ENCODE peak calls at places on chromosome 6, in seven cellular contexts. J is PC-3; K is iPS DF 6.9; S is IMR-90; X is CD4-positive, alpha-beta T cell; W is pancreas; V is CD8-positive, alpha-beta memory T cell. Y is an unnamed sample.

GRCh38 chr6:41716516-41717446 is 18.6 kb downstream of the TFEB start:
- DNase-seq in J (no peak), K (no peak), S (no peak), X (no peak), W (no peak), V (no peak), Y (no peak)

GRCh38 chr6:5512422-5512821 is 251.1 kb downstream of the FARS2 start:
- DNase-seq in J (no peak), K (no peak), S (no peak), X (no peak), W (no peak), V (no peak), Y (no peak)

GRCh38 chr6:162576009-162576408 is 151.6 kb downstream of the PRKN start:
- DNase-seq in J (no peak), K (no peak), S (no peak), X (no peak), W (no peak), V (no peak), Y (no peak)

GRCh38 chr6:106300944-106301343 is 24.6 kb downstream of the ATG5 start:
- DNase-seq in J (peak), K (no peak), S (peak), X (no peak), W (no peak), V (no peak), Y (no peak)

GRCh38 chr6:42030585-42031506 is 19.5 kb upstream of the TAF8 start:
- DNase-seq in J (no peak), K (no peak), S (no peak), X (no peak), W (no peak), V (no peak), Y (no peak)

GRCh38 chr6:154457881-154458284 is 52.6 kb downstream of the CNKSR3 start:
- DNase-seq in J (peak), K (no peak), S (no peak), X (no peak), W (peak), V (no peak), Y (no peak)

GRCh38 chr6:72035966-72036365 is 149.6 kb downstream of the RIMS1 start:
- DNase-seq in J (no peak), K (no peak), S (no peak), X (no peak), W (no peak), V (no peak), Y (no peak)

GRCh38 chr6:106451419-106451818 is 90.9 kb downstream of the CRYBG1 start:
- DNase-seq in J (no peak), K (no peak), S (no peak), X (no peak), W (no peak), V (no peak), Y (no peak)

GRCh38 chr6:13811627-13812358 is 2.6 kb downstream of the MCUR1 start:
- DNase-seq in J (no peak), K (no peak), S (no peak), X (no peak), W (peak), V (no peak), Y (no peak)

GRCh38 chr6:149897015-149897697 is 757 bp downstream of the RAET1E start:
- DNase-seq in J (peak), K (no peak), S (peak), X (no peak), W (no peak), V (no peak), Y (no peak)

GRCh38 chr6:28816909-28817807 is 106.6 kb downstream of the TRIM27 start:
- DNase-seq in J (peak), K (no peak), S (peak), X (no peak), W (no peak), V (no peak), Y (no peak)

GRCh38 chr6:47525330-47526057 is 47.9 kb downstream of the CD2AP start:
- DNase-seq in J (no peak), K (no peak), S (no peak), X (no peak), W (no peak), V (no peak), Y (no peak)

GRCh38 chr6:156948807-156949206 is 171.6 kb downstream of the ARID1B start:
- DNase-seq in J (peak), K (no peak), S (peak), X (no peak), W (no peak), V (no peak), Y (no peak)

GRCh38 chr6:23478324-23478723 is 647.7 kb upstream of the NRSN1 start:
- DNase-seq in J (no peak), K (no peak), S (no peak), X (no peak), W (no peak), V (no peak), Y (no peak)

GRCh38 chr6:153563001-153563400 is 431.9 kb upstream of the RGS17 start:
- DNase-seq in J (peak), K (no peak), S (no peak), X (no peak), W (no peak), V (no peak), Y (no peak)

GRCh38 chr6:113500221-113500620 is 356.9 kb upstream of the MARCKS start:
- DNase-seq in J (peak), K (no peak), S (no peak), X (no peak), W (no peak), V (no peak), Y (no peak)

GRCh38 chr6:48962041-48962440 is 501.0 kb downstream of the MMUT start:
- DNase-seq in J (no peak), K (no peak), S (no peak), X (no peak), W (no peak), V (no peak), Y (no peak)

GRCh38 chr6:2103644-2104523 is 141.5 kb downstream of the GMDS start:
- DNase-seq in J (peak), K (no peak), S (peak), X (no peak), W (no peak), V (no peak), Y (no peak)

GRCh38 chr6:72959821-72960220 is 265.5 kb downstream of the KHDC1L start:
- DNase-seq in J (no peak), K (no peak), S (peak), X (no peak), W (no peak), V (no peak), Y (no peak)

GRCh38 chr6:106397441-106397840 is 36.9 kb downstream of the CRYBG1 start:
- DNase-seq in J (no peak), K (no peak), S (no peak), X (no peak), W (no peak), V (no peak), Y (no peak)

GRCh38 chr6:120378582-120379220 is 955.6 kb downstream of the TBC1D32 start:
- DNase-seq in J (peak), K (peak), S (no peak), X (no peak), W (no peak), V (no peak), Y (no peak)

GRCh38 chr6:99119109-99120031 is 171.6 kb upstream of the FBXL4 start:
- DNase-seq in J (peak), K (peak), S (peak), X (no peak), W (no peak), V (no peak), Y (peak)

DNA sequence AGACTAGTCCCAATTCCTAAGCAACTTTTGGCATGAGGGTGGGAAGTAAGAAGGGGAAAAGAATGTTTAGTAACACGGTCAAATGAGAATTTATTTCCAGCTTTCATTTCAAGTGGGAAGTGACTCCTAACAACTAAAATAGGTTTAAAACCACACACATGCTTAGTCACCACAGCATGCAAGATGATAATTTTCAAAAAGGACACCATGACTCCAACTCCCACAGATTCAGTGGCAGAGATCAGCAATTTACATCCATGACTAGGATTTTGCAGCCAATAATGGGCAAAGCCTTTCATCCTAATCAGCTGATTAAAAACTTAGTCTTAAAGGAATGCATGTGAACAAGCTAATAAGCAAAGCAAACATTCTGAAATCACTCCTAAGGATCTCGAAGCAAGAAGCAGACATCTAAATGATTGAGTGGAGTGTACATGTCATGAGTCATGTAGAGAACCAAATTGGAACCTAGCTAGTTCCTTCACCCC is 48.1 kb upstream of the GCLC start:
- DNase-seq in J (peak), K (no peak), S (peak), X (no peak), W (no peak), V (no peak), Y (no peak)
- H3K27ac ChIP-seq in J (peak), K (no peak), S (no peak), X (no peak), W (no peak), V (no peak), Y (no peak)

GRCh38 chr6:27297484-27297856 is 14.6 kb downstream of the POM121L2 start:
- DNase-seq in J (no peak), K (no peak), S (no peak), X (no peak), W (no peak), V (no peak), Y (no peak)
- H3K27ac ChIP-seq in J (no peak), K (no peak), S (no peak), X (no peak), W (no peak), V (no peak), Y (no peak)

GRCh38 chr6:109038837-109039398 is 55.7 kb downstream of the SESN1 start:
- DNase-seq in J (no peak), K (no peak), S (no peak), X (no peak), W (no peak), V (no peak), Y (no peak)

GRCh38 chr6:109036588-109037320 is 57.9 kb downstream of the SESN1 start:
- DNase-seq in J (no peak), K (no peak), S (no peak), X (no peak), W (no peak), V (no peak), Y (no peak)

GRCh38 chr6:109045423-109046012 is 49.1 kb downstream of the SESN1 start:
- DNase-seq in J (no peak), K (no peak), S (no peak), X (no peak), W (no peak), V (no peak), Y (no peak)

GRCh38 chr6:109034439-109035041 is 60.1 kb downstream of the SESN1 start:
- DNase-seq in J (no peak), K (no peak), S (no peak), X (no peak), W (no peak), V (no peak), Y (no peak)

GRCh38 chr6:109039795-109040194 is 54.9 kb downstream of the SESN1 start:
- DNase-seq in J (no peak), K (no peak), S (no peak), X (no peak), W (no peak), V (no peak), Y (no peak)
- H3K27ac ChIP-seq in J (no peak), K (no peak), S (no peak), X (no peak), W (no peak), V (no peak), Y (no peak)

GRCh38 chr6:43355862-43356590 is 13.4 kb downstream of the ZNF318 start:
- DNase-seq in J (peak), K (no peak), S (peak), X (no peak), W (no peak), V (no peak), Y (no peak)

GRCh38 chr6:43359381-43359780 is 10.1 kb downstream of the ZNF318 start:
- DNase-seq in J (no peak), K (no peak), S (peak), X (no peak), W (no peak), V (no peak), Y (no peak)

GRCh38 chr6:43359831-43360230 is 9.6 kb downstream of the ZNF318 start:
- DNase-seq in J (no peak), K (no peak), S (no peak), X (no peak), W (no peak), V (no peak), Y (no peak)

GRCh38 chr6:43361269-43361668 is 8.2 kb downstream of the ZNF318 start:
- DNase-seq in J (no peak), K (no peak), S (no peak), X (no peak), W (no peak), V (no peak), Y (no peak)
- H3K27ac ChIP-seq in J (no peak), K (no peak), S (no peak), X (no peak), W (no peak), V (no peak), Y (no peak)

DNA sequence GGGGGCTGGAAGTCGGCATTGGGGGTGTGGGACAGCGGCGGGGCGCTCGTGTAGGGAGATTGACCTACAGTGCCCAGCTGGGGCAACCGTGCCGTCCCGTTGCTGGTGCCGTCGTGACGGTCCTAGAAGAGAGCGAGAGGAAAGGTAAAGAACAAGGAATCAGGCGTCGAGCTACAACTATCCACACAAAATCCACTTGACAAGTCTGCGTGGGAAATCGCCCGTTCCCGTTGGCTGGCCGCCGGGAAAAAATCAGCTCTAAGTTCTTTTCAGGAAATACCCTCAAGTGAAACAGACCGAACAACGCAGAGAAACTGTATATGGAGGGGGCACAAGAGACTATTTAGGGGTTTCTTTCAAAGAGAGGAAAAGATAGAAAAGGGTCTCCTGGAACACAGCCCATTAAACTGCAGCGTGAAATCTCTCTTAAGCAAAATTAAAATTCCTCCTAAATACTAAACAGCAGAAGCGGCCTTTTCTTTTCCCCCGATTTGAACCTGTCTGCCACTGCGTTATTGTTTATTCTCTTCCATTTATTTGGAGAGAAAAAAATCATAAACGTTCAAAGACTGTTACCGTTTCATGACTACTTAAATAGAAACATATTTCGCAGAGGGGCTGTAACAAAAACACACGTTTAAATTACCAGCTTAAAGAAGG is 4.5 kb downstream of the TFAP2A start:
- DNase-seq in J (peak), K (no peak), S (no peak), X (no peak), W (no peak), V (no peak), Y (no peak)
- H3K27ac ChIP-seq in J (peak), K (no peak), S (peak), X (no peak), W (no peak), V (no peak), Y (no peak)

DNA sequence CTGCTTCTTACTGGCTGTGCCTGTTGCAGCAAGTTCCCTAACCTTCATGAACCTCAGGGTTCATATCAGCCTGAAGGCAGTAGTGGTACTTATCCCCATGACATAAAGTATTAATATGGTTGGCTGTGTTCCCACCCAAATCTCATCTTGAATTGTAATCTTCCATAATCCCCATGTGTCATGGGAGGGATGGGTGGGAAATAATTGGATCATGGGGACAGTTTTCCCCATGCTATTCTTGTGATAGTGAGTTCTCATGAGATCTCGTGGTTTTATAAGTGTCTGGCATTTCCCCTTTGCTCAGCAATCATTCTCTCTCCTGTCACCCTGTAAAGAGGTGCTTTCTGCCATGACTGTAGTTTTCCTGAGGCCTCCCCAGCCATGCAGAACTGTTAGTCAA is 61.8 kb downstream of the FAM229B start:
- DNase-seq in J (no peak), K (no peak), S (peak), X (no peak), W (no peak), V (no peak), Y (no peak)
- H3K27ac ChIP-seq in J (no peak), K (no peak), S (peak), X (no peak), W (no peak), V (no peak), Y (no peak)

DNA sequence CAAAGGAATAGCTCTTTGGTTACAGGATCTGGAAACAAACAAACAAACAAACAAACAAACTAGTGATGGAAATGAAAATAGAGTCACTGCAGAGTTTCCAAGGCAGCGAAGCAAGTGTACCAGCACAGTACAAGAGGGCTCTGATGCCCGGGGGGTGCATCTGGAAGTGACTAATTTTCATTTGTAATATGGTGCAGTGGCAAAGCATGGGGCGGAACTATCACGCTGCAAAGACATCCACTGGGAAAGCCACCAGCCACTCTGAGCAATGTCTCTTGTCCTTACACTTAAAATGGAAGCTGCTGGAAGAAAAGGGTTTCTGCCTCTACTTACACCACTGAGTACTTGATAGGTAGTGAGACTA is 44.4 kb upstream of the NEDD9 start:
- DNase-seq in J (peak), K (no peak), S (no peak), X (no peak), W (no peak), V (no peak), Y (no peak)
- H3K27ac ChIP-seq in J (peak), K (no peak), S (peak), X (no peak), W (no peak), V (no peak), Y (peak)

GRCh38 chr6:75481394-75481793 is 12.2 kb downstream of the FILIP1 start:
- DNase-seq in J (no peak), K (no peak), S (peak), X (no peak), W (no peak), V (no peak), Y (no peak)
- H3K27ac ChIP-seq in J (no peak), K (no peak), S (no peak), X (no peak), W (no peak), V (no peak), Y (no peak)

DNA sequence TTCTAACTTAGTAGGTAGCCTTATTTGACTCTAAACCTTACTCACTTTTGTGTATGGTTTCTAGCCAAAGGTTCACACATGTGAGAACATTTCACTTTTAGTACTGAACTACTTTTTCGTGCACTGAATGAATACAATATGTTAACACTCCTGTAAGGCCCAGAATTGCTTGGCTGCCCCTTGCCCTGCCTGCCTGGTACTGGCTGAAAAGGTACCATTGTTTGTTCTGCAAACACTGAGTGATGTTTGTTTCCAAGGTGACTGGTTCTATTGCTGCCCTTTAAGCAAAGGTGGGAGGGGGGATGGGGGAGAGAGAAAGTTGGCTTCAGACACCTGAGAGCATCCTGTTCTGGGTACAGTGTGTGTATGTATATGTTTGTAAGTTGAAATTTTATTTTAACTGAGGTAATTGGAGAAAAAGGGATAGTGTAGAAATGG is 31.2 kb downstream of the RREB1 start:
- DNase-seq in J (peak), K (no peak), S (no peak), X (peak), W (peak), V (peak), Y (no peak)
- H3K27ac ChIP-seq in J (peak), K (no peak), S (peak), X (peak), W (peak), V (no peak), Y (no peak)